ENCODE peak calls at places on chromosome 21, in five cellular contexts. One of them, this sample, is unnamed.

GRCh38 chr21:42400525-42400924 is 3.2 kb upstream of the UBASH3A start:
- DNase-seq in psoas muscle: no peak
- DNase-seq in colonic mucosa: no peak
- DNase-seq in GM23338: no peak
- DNase-seq in A549: no peak
- DNase-seq in this sample: no peak

GRCh38 chr21:28908351-28908750 is 84.3 kb downstream of the LTN1 start:
- DNase-seq in psoas muscle: no peak
- DNase-seq in GM23338: peak
- DNase-seq in colonic mucosa: no peak
- DNase-seq in A549: no peak
- DNase-seq in this sample: no peak

GRCh38 chr21:41752231-41752681 is 14.6 kb downstream of the RIPK4 start:
- DNase-seq in colonic mucosa: no peak
- DNase-seq in psoas muscle: no peak
- DNase-seq in GM23338: no peak
- DNase-seq in A549: no peak
- DNase-seq in this sample: no peak

GRCh38 chr21:35436899-35437298 is 387.8 kb upstream of the RUNX1 start:
- DNase-seq in psoas muscle: no peak
- DNase-seq in A549: no peak
- DNase-seq in GM23338: peak
- DNase-seq in colonic mucosa: no peak
- DNase-seq in this sample: no peak

GRCh38 chr21:43707462-43707861 is 11.5 kb upstream of the PDXK start:
- DNase-seq in colonic mucosa: no peak
- DNase-seq in GM23338: no peak
- DNase-seq in psoas muscle: no peak
- DNase-seq in A549: no peak
- DNase-seq in this sample: no peak

GRCh38 chr21:35195232-35195631 is 146.1 kb upstream of the RUNX1 start:
- DNase-seq in psoas muscle: no peak
- DNase-seq in GM23338: no peak
- DNase-seq in colonic mucosa: no peak
- DNase-seq in A549: peak
- DNase-seq in this sample: no peak

GRCh38 chr21:35375115-35375514 is 326.0 kb upstream of the RUNX1 start:
- DNase-seq in psoas muscle: peak
- DNase-seq in GM23338: no peak
- DNase-seq in colonic mucosa: no peak
- DNase-seq in A549: no peak
- DNase-seq in this sample: no peak

GRCh38 chr21:19322360-19322759 is 918.8 kb upstream of the TMPRSS15 start:
- DNase-seq in psoas muscle: no peak
- DNase-seq in colonic mucosa: no peak
- DNase-seq in GM23338: peak
- DNase-seq in A549: no peak
- DNase-seq in this sample: no peak

GRCh38 chr21:27130152-27130551 is 163.3 kb upstream of the ADAMTS5 start:
- DNase-seq in psoas muscle: no peak
- DNase-seq in colonic mucosa: no peak
- DNase-seq in GM23338: no peak
- DNase-seq in A549: no peak
- DNase-seq in this sample: no peak

GRCh38 chr21:15682182-15682895 is 47.4 kb upstream of the USP25 start:
- DNase-seq in colonic mucosa: no peak
- DNase-seq in A549: peak
- DNase-seq in GM23338: no peak
- DNase-seq in psoas muscle: no peak
- DNase-seq in this sample: no peak

GRCh38 chr21:26756491-26757159 is 88.6 kb downstream of the ADAMTS1 start:
- DNase-seq in A549: no peak
- DNase-seq in colonic mucosa: no peak
- DNase-seq in GM23338: no peak
- DNase-seq in psoas muscle: no peak
- DNase-seq in this sample: no peak

GRCh38 chr21:33258475-33258874 is 7.7 kb upstream of the IL10RB start:
- DNase-seq in A549: no peak
- DNase-seq in colonic mucosa: no peak
- DNase-seq in psoas muscle: no peak
- DNase-seq in GM23338: no peak
- DNase-seq in this sample: no peak

GRCh38 chr21:15731243-15731613 is 1.4 kb downstream of the USP25 start:
- DNase-seq in A549: no peak
- DNase-seq in GM23338: no peak
- DNase-seq in colonic mucosa: no peak
- DNase-seq in psoas muscle: no peak
- DNase-seq in this sample: no peak

GRCh38 chr21:45539796-45540600 is 2.2 kb downstream of the SLC19A1 start:
- DNase-seq in GM23338: no peak
- DNase-seq in psoas muscle: no peak
- DNase-seq in colonic mucosa: peak
- DNase-seq in A549: no peak
- DNase-seq in this sample: peak
- H3K4me3 ChIP-seq in GM23338: no peak
- H3K4me3 ChIP-seq in psoas muscle: no peak
- H3K4me3 ChIP-seq in colonic mucosa: no peak
- H3K4me3 ChIP-seq in A549: no peak
- H3K4me3 ChIP-seq in this sample: no peak

GRCh38 chr21:32206631-32207030 is 72.2 kb downstream of the MIS18A start:
- DNase-seq in A549: no peak
- DNase-seq in GM23338: no peak
- DNase-seq in psoas muscle: no peak
- DNase-seq in colonic mucosa: no peak
- DNase-seq in this sample: no peak
- H3K27ac ChIP-seq in A549: no peak
- H3K27ac ChIP-seq in GM23338: no peak
- H3K27ac ChIP-seq in psoas muscle: no peak
- H3K27ac ChIP-seq in colonic mucosa: no peak
- H3K27ac ChIP-seq in this sample: no peak

GRCh38 chr21:38806153-38806941 is 618 bp downstream of the ETS2 start:
- DNase-seq in A549: no peak
- DNase-seq in colonic mucosa: peak
- DNase-seq in GM23338: peak
- DNase-seq in psoas muscle: peak
- DNase-seq in this sample: peak
- TF ChIP-seq CTCF in A549: no peak
- TF ChIP-seq CTCF in colonic mucosa: no peak
- TF ChIP-seq CTCF in GM23338: no peak
- TF ChIP-seq CTCF in psoas muscle: peak
- TF ChIP-seq CTCF in this sample: no peak

DNA sequence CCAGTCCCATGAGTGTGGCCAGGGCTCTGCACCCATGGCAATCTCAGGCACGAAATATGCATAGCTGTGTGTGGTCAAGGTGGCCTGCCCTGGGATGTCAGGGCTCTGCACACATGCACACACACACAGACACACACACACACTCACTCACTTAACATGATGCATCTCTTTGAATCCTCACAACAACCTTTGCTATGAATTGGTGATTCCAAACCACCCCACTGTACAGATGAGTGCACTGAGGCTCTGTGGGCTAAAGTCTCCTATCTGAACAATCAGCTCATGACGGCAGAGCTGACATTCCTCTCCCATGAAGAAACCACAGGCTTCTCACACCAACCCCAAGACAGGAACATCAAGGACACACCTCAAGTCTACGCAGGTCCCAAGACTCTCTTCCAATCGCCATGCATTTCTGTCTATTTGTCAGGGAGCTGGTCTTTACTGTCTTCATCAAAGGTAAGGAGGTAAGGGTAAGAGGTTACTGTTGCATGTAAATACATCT is 131.6 kb downstream of the ETS2 start:
- DNase-seq in GM23338: no peak
- DNase-seq in A549: no peak
- DNase-seq in colonic mucosa: no peak
- DNase-seq in psoas muscle: no peak
- DNase-seq in this sample: no peak
- H3K4me3 ChIP-seq in GM23338: no peak
- H3K4me3 ChIP-seq in A549: no peak
- H3K4me3 ChIP-seq in colonic mucosa: no peak
- H3K4me3 ChIP-seq in psoas muscle: no peak
- H3K4me3 ChIP-seq in this sample: no peak

GRCh38 chr21:46551636-46552241 is 53.1 kb downstream of the S100B start:
- DNase-seq in GM23338: peak
- DNase-seq in A549: no peak
- DNase-seq in psoas muscle: no peak
- DNase-seq in colonic mucosa: no peak
- DNase-seq in this sample: peak

GRCh38 chr21:46554431-46555224 is 50.3 kb downstream of the S100B start:
- DNase-seq in GM23338: no peak
- DNase-seq in A549: no peak
- DNase-seq in psoas muscle: no peak
- DNase-seq in colonic mucosa: no peak
- DNase-seq in this sample: no peak

GRCh38 chr21:46552274-46552673 is 52.6 kb downstream of the S100B start:
- DNase-seq in GM23338: no peak
- DNase-seq in A549: no peak
- DNase-seq in psoas muscle: no peak
- DNase-seq in colonic mucosa: no peak
- DNase-seq in this sample: no peak

GRCh38 chr21:46553993-46554392 is 50.9 kb downstream of the S100B start:
- DNase-seq in colonic mucosa: no peak
- DNase-seq in psoas muscle: no peak
- DNase-seq in GM23338: no peak
- DNase-seq in A549: no peak
- DNase-seq in this sample: no peak

GRCh38 chr21:46552865-46553379 is 52.0 kb downstream of the S100B start:
- DNase-seq in A549: no peak
- DNase-seq in GM23338: no peak
- DNase-seq in psoas muscle: no peak
- DNase-seq in colonic mucosa: no peak
- DNase-seq in this sample: no peak
- H3K27ac ChIP-seq in A549: no peak
- H3K27ac ChIP-seq in GM23338: no peak
- H3K27ac ChIP-seq in psoas muscle: no peak
- H3K27ac ChIP-seq in colonic mucosa: peak
- H3K27ac ChIP-seq in this sample: no peak

GRCh38 chr21:45830720-45831366 is 150.7 kb upstream of the COL6A1 start:
- DNase-seq in psoas muscle: no peak
- DNase-seq in GM23338: no peak
- DNase-seq in colonic mucosa: no peak
- DNase-seq in A549: no peak
- DNase-seq in this sample: no peak
- TF ChIP-seq CTCF in psoas muscle: no peak
- TF ChIP-seq CTCF in GM23338: no peak
- TF ChIP-seq CTCF in colonic mucosa: no peak
- TF ChIP-seq CTCF in A549: no peak
- TF ChIP-seq CTCF in this sample: no peak

GRCh38 chr21:37009740-37010341 is 3.3 kb downstream of the RIPPLY3 start:
- DNase-seq in psoas muscle: peak
- DNase-seq in colonic mucosa: peak
- DNase-seq in A549: peak
- DNase-seq in GM23338: peak
- DNase-seq in this sample: peak
- H3K4me3 ChIP-seq in psoas muscle: peak
- H3K4me3 ChIP-seq in colonic mucosa: peak
- H3K4me3 ChIP-seq in A549: peak
- H3K4me3 ChIP-seq in GM23338: peak
- H3K4me3 ChIP-seq in this sample: peak

GRCh38 chr21:25688284-25689035 is 46.2 kb downstream of the ATP5PF start:
- DNase-seq in colonic mucosa: no peak
- DNase-seq in GM23338: no peak
- DNase-seq in psoas muscle: no peak
- DNase-seq in A549: no peak
- DNase-seq in this sample: no peak
- H3K27ac ChIP-seq in colonic mucosa: no peak
- H3K27ac ChIP-seq in GM23338: no peak
- H3K27ac ChIP-seq in psoas muscle: no peak
- H3K27ac ChIP-seq in A549: no peak
- H3K27ac ChIP-seq in this sample: no peak

GRCh38 chr21:30468912-30469812 is 11.0 kb downstream of the KRTAP19-1 start:
- DNase-seq in GM23338: no peak
- DNase-seq in psoas muscle: no peak
- DNase-seq in A549: no peak
- DNase-seq in colonic mucosa: no peak
- DNase-seq in this sample: no peak

GRCh38 chr21:30463713-30464112 is 16.5 kb downstream of the KRTAP19-1 start:
- DNase-seq in GM23338: peak
- DNase-seq in A549: peak
- DNase-seq in colonic mucosa: no peak
- DNase-seq in psoas muscle: no peak
- DNase-seq in this sample: no peak
- TF ChIP-seq CTCF in GM23338: peak
- TF ChIP-seq CTCF in A549: no peak
- TF ChIP-seq CTCF in colonic mucosa: no peak
- TF ChIP-seq CTCF in psoas muscle: no peak
- TF ChIP-seq CTCF in this sample: no peak